ENCODE peak calls at places on chromosome 14, in seven cellular contexts. H is HepG2, N is H1, S is tibial nerve, M is stomach, I is body of pancreas, D is breast epithelium. O is an unnamed sample. For H3K4me1, the result is how much of the 10 kb centered on the place peaks cover.

GRCh38 chr14:61252354-61253063 is 28.6 kb downstream of the TMEM30B start:
- DNase-seq in H (peak), N (peak), S (peak), M (peak), I (peak), D (peak), O (peak)

GRCh38 chr14:54025661-54026060 is 69.0 kb upstream of the BMP4 start:
- DNase-seq in H (peak), N (no peak), S (no peak), M (no peak), I (no peak), D (no peak), O (no peak)

GRCh38 chr14:45868377-45868776 is 615.4 kb upstream of the MIS18BP1 start:
- DNase-seq in H (no peak), N (no peak), S (no peak), M (no peak), I (no peak), D (no peak), O (no peak)

GRCh38 chr14:31258427-31259039 is 50.9 kb upstream of the HECTD1 start:
- DNase-seq in H (no peak), N (no peak), S (no peak), M (no peak), I (no peak), D (no peak), O (no peak)

GRCh38 chr14:70595443-70596185 is 4.8 kb downstream of the MED6 start:
- DNase-seq in H (no peak), N (no peak), S (no peak), M (no peak), I (peak), D (no peak), O (no peak)

GRCh38 chr14:104514156-104514848 is 65.3 kb upstream of the C14orf180 start:
- DNase-seq in H (no peak), N (no peak), S (no peak), M (peak), I (peak), D (no peak), O (no peak)

GRCh38 chr14:54686219-54686870 is 119.4 kb downstream of the SAMD4A start:
- DNase-seq in H (no peak), N (no peak), S (peak), M (no peak), I (no peak), D (no peak), O (no peak)

GRCh38 chr14:103398427-103399195 is 13.4 kb downstream of the MARK3 start:
- DNase-seq in H (no peak), N (no peak), S (no peak), M (no peak), I (peak), D (no peak), O (no peak)

GRCh38 chr14:104863131-104863862 is 1.8 kb upstream of the CEP170B start:
- DNase-seq in H (no peak), N (no peak), S (no peak), M (no peak), I (no peak), D (no peak), O (no peak)

GRCh38 chr14:105128059-105128458 is 40.5 kb downstream of the JAG2 start:
- DNase-seq in H (no peak), N (no peak), S (no peak), M (peak), I (no peak), D (no peak), O (no peak)

GRCh38 chr14:60561845-60562746 is 53.1 kb downstream of the SIX6 start:
- DNase-seq in H (peak), N (peak), S (peak), M (peak), I (peak), D (no peak), O (no peak)

GRCh38 chr14:29584992-29585391 is 342.7 kb downstream of the PRKD1 start:
- DNase-seq in H (peak), N (no peak), S (peak), M (no peak), I (peak), D (no peak), O (no peak)

GRCh38 chr14:96493178-96493577 is 9.0 kb upstream of the PAPOLA start:
- DNase-seq in H (no peak), N (no peak), S (no peak), M (no peak), I (no peak), D (no peak), O (no peak)

GRCh38 chr14:71119075-71119474 is 211.8 kb downstream of the PCNX1 start:
- DNase-seq in H (no peak), N (no peak), S (no peak), M (no peak), I (no peak), D (no peak), O (no peak)

GRCh38 chr14:102907980-102908730 is 14.3 kb upstream of the AMN start:
- DNase-seq in H (no peak), N (no peak), S (no peak), M (no peak), I (no peak), D (no peak), O (no peak)

GRCh38 chr14:103905861-103906456 is 22.3 kb upstream of the TDRD9 start:
- DNase-seq in H (no peak), N (peak), S (no peak), M (no peak), I (no peak), D (no peak), O (no peak)

GRCh38 chr14:97976861-97977260 is 1179.7 kb downstream of the VRK1 start:
- DNase-seq in H (no peak), N (no peak), S (peak), M (no peak), I (peak), D (no peak), O (no peak)

GRCh38 chr14:105060751-105061427 is 4.3 kb downstream of the GPR132 start:
- DNase-seq in H (no peak), N (no peak), S (no peak), M (peak), I (no peak), D (no peak), O (no peak)

GRCh38 chr14:43297794-43298193 is 1209.3 kb downstream of the FSCB start:
- DNase-seq in H (no peak), N (no peak), S (no peak), M (no peak), I (no peak), D (no peak), O (no peak)

GRCh38 chr14:60324837-60325236 is 75.8 kb downstream of the PPM1A start:
- DNase-seq in H (no peak), N (no peak), S (no peak), M (no peak), I (no peak), D (no peak), O (no peak)

GRCh38 chr14:105075364-105076295 is 10.4 kb upstream of the GPR132 start:
- DNase-seq in H (no peak), N (no peak), S (no peak), M (no peak), I (no peak), D (no peak), O (no peak)

GRCh38 chr14:70888681-70889175 is 18.5 kb upstream of the PCNX1 start:
- DNase-seq in H (no peak), N (no peak), S (no peak), M (no peak), I (no peak), D (no peak), O (no peak)

GRCh38 chr14:87153391-87153790 is 839.6 kb downstream of the GALC start:
- DNase-seq in H (no peak), N (no peak), S (no peak), M (no peak), I (no peak), D (no peak), O (no peak)

GRCh38 chr14:105841022-105842009 is 314.9 kb downstream of the TMEM121 start:
- DNase-seq in H (no peak), N (no peak), S (no peak), M (no peak), I (no peak), D (no peak), O (no peak)

GRCh38 chr14:100892496-100893227 is 10.9 kb downstream of the RTL1 start:
- DNase-seq in H (no peak), N (no peak), S (no peak), M (peak), I (no peak), D (peak), O (no peak)

GRCh38 chr14:66141733-66142132 is 344.4 kb upstream of the CCDC196 start:
- DNase-seq in H (no peak), N (no peak), S (no peak), M (no peak), I (no peak), D (no peak), O (no peak)

GRCh38 chr14:66140963-66141362 is 345.2 kb upstream of the CCDC196 start:
- DNase-seq in H (no peak), N (no peak), S (no peak), M (no peak), I (no peak), D (no peak), O (no peak)

GRCh38 chr14:66140213-66140918 is 345.8 kb upstream of the CCDC196 start:
- DNase-seq in H (no peak), N (no peak), S (no peak), M (no peak), I (no peak), D (no peak), O (no peak)

GRCh38 chr14:66139432-66139831 is 346.7 kb upstream of the CCDC196 start:
- DNase-seq in H (no peak), N (no peak), S (no peak), M (no peak), I (no peak), D (no peak), O (no peak)

DNA sequence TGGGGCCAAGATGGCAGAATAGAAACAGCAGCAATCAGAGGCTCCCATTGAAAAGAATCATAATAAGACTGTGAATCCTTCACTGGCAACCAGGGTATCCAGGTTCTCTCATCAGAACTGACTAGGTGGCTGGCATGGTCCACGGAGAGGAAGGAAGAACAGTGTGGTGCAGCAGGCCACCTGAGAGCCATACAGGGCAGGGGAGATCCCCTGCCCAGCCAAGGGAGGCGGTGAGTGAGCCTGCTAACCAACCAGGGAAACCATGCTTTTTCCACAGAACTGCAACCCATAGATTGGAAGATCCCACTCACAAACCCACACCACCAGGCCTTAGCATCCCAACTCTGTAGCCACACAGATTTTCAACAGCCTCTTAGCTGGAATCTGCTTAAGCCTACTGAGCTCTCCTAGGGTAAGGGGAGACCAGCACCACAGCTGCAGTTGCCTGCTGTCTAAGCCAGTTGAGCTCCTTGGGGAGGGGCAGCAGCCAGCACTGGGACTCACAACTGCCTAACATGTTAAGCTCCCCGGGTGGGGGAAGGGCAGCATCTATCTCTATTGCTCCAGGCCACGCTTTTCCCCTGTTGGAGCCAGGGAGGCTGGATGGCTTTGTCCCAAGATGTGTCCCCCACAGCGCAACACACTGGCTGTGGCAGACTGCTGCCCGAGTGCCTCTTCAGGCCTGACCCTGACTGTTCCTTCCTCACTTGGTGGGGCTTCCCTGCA is 342.6 kb upstream of the CCDC196 start:
- DNase-seq in H (no peak), N (no peak), S (no peak), M (no peak), I (no peak), D (no peak), O (no peak)
- TF ChIP-seq POLR2A in H (no peak), N (no peak), S (no peak), M (no peak), I (no peak), D (no peak), O (no peak)

GRCh38 chr14:24080142-24080530 is 8.8 kb downstream of the CPNE6 start:
- DNase-seq in H (no peak), N (no peak), S (no peak), M (no peak), I (no peak), D (no peak), O (no peak)
- H3K4me3 ChIP-seq in H (no peak), N (no peak), S (no peak), M (no peak), I (no peak), D (no peak), O (no peak)

GRCh38 chr14:32609388-32609787 is 280.3 kb downstream of the AKAP6 start:
- DNase-seq in H (no peak), N (no peak), S (no peak), M (no peak), I (no peak), D (no peak), O (no peak)
- H3K4me1 ChIP-seq in H (under half), N (under half), S (under half), M (under half), I (under half), D (under half), O (under half)

GRCh38 chr14:68569970-68570409 is 222.9 kb downstream of the ZFP36L1 start:
- DNase-seq in H (peak), N (no peak), S (no peak), M (peak), I (peak), D (no peak), O (no peak)
- TF ChIP-seq POLR2A in H (no peak), N (no peak), S (no peak), M (no peak), I (peak), D (no peak), O (no peak)

GRCh38 chr14:63671987-63672386 is 30.3 kb upstream of the WDR89 start:
- DNase-seq in H (no peak), N (no peak), S (no peak), M (no peak), I (no peak), D (no peak), O (no peak)
- H3K4me3 ChIP-seq in H (no peak), N (no peak), S (no peak), M (no peak), I (no peak), D (no peak), O (no peak)

O was measured in esophagus squamous epithelium.